ENCODE peak calls at places on chromosome 14, in four cellular contexts. One of them, this sample, is unnamed.

GRCh38 chr14:61101803-61102548 is 120.9 kb downstream of the SLC38A6 start:
- DNase-seq in mucosa of gallbladder: no peak
- DNase-seq in SK-N-SH: no peak
- DNase-seq in ureter: no peak
- DNase-seq in this sample: no peak

GRCh38 chr14:32250681-32251080 is 47.6 kb upstream of the RNU6-8 start:
- DNase-seq in mucosa of gallbladder: no peak
- DNase-seq in SK-N-SH: no peak
- DNase-seq in ureter: no peak
- DNase-seq in this sample: no peak

GRCh38 chr14:87013583-87013982 is 979.4 kb downstream of the GALC start:
- DNase-seq in mucosa of gallbladder: no peak
- DNase-seq in SK-N-SH: no peak
- DNase-seq in ureter: no peak
- DNase-seq in this sample: no peak

GRCh38 chr14:89848165-89848564 is 106.4 kb downstream of the EFCAB11 start:
- DNase-seq in mucosa of gallbladder: no peak
- DNase-seq in SK-N-SH: no peak
- DNase-seq in ureter: no peak
- DNase-seq in this sample: no peak

GRCh38 chr14:35821546-35822411 is 4.4 kb upstream of the BRMS1L start:
- DNase-seq in mucosa of gallbladder: no peak
- DNase-seq in SK-N-SH: peak
- DNase-seq in ureter: no peak
- DNase-seq in this sample: no peak

GRCh38 chr14:102930138-102930752 is 7.8 kb downstream of the AMN start:
- DNase-seq in mucosa of gallbladder: no peak
- DNase-seq in SK-N-SH: peak
- DNase-seq in ureter: no peak
- DNase-seq in this sample: no peak

GRCh38 chr14:37763266-37763665 is 167.8 kb downstream of the TTC6 start:
- DNase-seq in mucosa of gallbladder: no peak
- DNase-seq in SK-N-SH: no peak
- DNase-seq in ureter: no peak
- DNase-seq in this sample: no peak

GRCh38 chr14:80133457-80133856 is 77.8 kb downstream of the DIO2 start:
- DNase-seq in mucosa of gallbladder: no peak
- DNase-seq in SK-N-SH: no peak
- DNase-seq in ureter: no peak
- DNase-seq in this sample: no peak

GRCh38 chr14:52683985-52684520 is 11.3 kb downstream of the ERO1A start:
- DNase-seq in mucosa of gallbladder: no peak
- DNase-seq in SK-N-SH: no peak
- DNase-seq in ureter: no peak
- DNase-seq in this sample: no peak